ENCODE peak calls at places on chromosomes 3 and 15, in ten cellular contexts. D is ovary, R is suprapubic skin, L is A549, C is thyroid gland, Y is vagina, T is Peyer's patch, V is heart left ventricle, G is stomach, W is endothelial cell of umbilical vein. B is an unnamed sample.
A peak's percentile ranks its signal among the peaks of the same experiment; 100 is the strongest.

GRCh38 chr3:193782280-193782654 is 189.3 kb downstream of the OPA1 start:
- DNase-seq in R (no peak), C (peak; percentile 53), T (no peak), Y (no peak), L (peak; percentile 18), D (no peak), V (no peak), W (no peak), G (peak; percentile 77), B (no peak)

GRCh38 chr3:175743733-175744400 is 884.7 kb downstream of the NAALADL2 start:
- DNase-seq in W (no peak), T (no peak), R (no peak), C (no peak), V (no peak), G (no peak), L (peak; percentile 1), D (no peak), Y (no peak), B (no peak)

GRCh38 chr3:57385498-57385897 is 93.0 kb upstream of the ASB14 start:
- DNase-seq in Y (no peak), L (no peak), R (no peak), G (no peak), T (no peak), D (peak; percentile 48), V (no peak), W (no peak), C (no peak), B (peak; percentile 61)

GRCh38 chr3:196237203-196237602 is 20.9 kb downstream of the SLC51A start:
- DNase-seq in D (no peak), V (no peak), W (no peak), L (no peak), T (no peak), Y (no peak), G (no peak), C (no peak), R (no peak), B (no peak)

GRCh38 chr15:45205192-45205591 is 17.4 kb upstream of the SHF start:
- DNase-seq in R (no peak), G (peak; percentile 79), T (peak; percentile 84), C (peak; percentile 54), D (peak; percentile 22), Y (no peak), W (peak; percentile 33), L (peak; percentile 55), V (peak; percentile 60), B (peak; percentile 65)

GRCh38 chr15:28111552-28111951 is 12.4 kb upstream of the OCA2 start:
- DNase-seq in R (no peak), L (no peak), W (no peak), C (no peak), D (no peak), V (no peak), T (no peak), Y (peak; percentile 72), G (no peak), B (no peak)

GRCh38 chr3:66778107-66778506 is 220.0 kb upstream of the KBTBD8 start:
- DNase-seq in R (no peak), T (no peak), Y (no peak), G (no peak), D (no peak), L (no peak), V (no peak), C (no peak), W (no peak), B (no peak)

GRCh38 chr3:73508330-73508954 is 116.3 kb downstream of the PDZRN3 start:
- DNase-seq in Y (no peak), R (no peak), L (peak; percentile 30), V (no peak), G (peak; percentile 59), D (no peak), W (peak; percentile 43), T (peak; percentile 65), C (peak; percentile 41), B (no peak)

GRCh38 chr15:60708684-60709083 is 229.7 kb upstream of the ICE2 start:
- DNase-seq in R (no peak), Y (no peak), C (no peak), T (no peak), W (peak; percentile 89), G (no peak), V (no peak), D (no peak), L (no peak), B (no peak)

GRCh38 chr3:166013073-166013679 is 176.0 kb upstream of the BCHE start:
- DNase-seq in C (no peak), L (peak; percentile 3), G (no peak), D (no peak), V (no peak), Y (no peak), T (no peak), R (no peak), W (peak; percentile 32), B (no peak)

GRCh38 chr3:53680026-53680425 is 166.2 kb downstream of the CHDH start:
- DNase-seq in G (no peak), V (peak; percentile 48), R (no peak), T (no peak), Y (no peak), C (no peak), L (no peak), W (no peak), D (peak; percentile 47), B (no peak)

DNA sequence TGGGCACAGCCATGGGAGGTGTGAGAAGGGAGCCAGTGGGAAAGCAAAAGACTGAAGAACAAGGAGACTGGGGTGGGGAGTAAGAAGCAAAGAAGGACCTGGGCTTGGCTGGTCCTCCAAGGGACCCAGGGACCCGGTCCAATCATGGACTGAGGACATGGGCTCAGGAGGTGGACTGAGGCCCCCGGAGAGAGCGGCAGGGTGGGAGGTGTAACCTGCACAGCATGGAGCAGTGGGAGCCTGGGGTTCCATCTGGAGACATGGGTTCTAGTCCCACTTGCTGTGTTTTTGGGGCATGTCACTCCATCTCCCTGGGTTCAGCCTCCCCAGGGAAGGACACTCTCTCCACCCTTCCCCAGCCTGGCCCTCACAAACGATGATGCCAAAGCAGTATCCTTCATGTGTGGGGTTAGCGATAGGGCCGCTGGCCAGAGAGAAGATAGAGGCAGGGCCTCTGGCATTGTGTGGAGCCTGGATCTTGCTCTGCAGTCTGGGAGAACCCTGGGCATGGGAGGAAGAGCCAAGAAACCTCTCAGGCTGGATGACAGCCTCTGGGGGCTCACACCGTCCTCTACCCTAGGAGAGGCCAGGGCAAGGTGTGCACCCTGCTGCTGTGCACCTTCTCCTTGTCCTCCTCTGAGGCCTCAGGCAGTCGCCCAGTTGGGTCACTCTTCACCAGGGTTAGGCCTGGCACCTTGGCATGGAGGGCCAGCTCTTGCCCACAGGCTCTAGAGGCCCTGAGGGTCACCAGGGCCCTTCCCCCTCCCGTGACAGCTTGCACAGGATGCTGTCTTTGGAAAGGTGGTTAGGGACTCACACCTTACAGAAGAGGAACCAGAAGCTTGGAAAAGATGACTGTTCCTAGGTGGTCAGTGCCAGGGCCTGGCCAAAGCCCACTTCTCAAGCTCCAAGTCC is 26.0 kb downstream of the FBXW12 start:
- DNase-seq in C (no peak), W (no peak), V (no peak), D (peak; percentile 8), R (no peak), G (no peak), T (no peak), Y (no peak), L (no peak), B (no peak)
- TF ChIP-seq POLR2A in C (no peak), W (no peak), V (no peak), D (no peak), R (no peak), G (no peak), T (no peak), Y (no peak), L (no peak), B (no peak)

GRCh38 chr15:34161329-34161953 is 48.5 kb downstream of the KATNBL1 start:
- DNase-seq in G (no peak), L (peak; percentile 15), V (no peak), Y (no peak), D (no peak), C (no peak), T (no peak), W (no peak), R (no peak), B (no peak)
- H3K27ac ChIP-seq in G (no peak overlapping the region), L (no peak overlapping the region), V (no peak overlapping the region), Y (no peak overlapping the region), D (no peak overlapping the region), C (no peak overlapping the region), T (no peak overlapping the region), W (no peak overlapping the region), R (no peak overlapping the region), B (no peak overlapping the region)

DNA sequence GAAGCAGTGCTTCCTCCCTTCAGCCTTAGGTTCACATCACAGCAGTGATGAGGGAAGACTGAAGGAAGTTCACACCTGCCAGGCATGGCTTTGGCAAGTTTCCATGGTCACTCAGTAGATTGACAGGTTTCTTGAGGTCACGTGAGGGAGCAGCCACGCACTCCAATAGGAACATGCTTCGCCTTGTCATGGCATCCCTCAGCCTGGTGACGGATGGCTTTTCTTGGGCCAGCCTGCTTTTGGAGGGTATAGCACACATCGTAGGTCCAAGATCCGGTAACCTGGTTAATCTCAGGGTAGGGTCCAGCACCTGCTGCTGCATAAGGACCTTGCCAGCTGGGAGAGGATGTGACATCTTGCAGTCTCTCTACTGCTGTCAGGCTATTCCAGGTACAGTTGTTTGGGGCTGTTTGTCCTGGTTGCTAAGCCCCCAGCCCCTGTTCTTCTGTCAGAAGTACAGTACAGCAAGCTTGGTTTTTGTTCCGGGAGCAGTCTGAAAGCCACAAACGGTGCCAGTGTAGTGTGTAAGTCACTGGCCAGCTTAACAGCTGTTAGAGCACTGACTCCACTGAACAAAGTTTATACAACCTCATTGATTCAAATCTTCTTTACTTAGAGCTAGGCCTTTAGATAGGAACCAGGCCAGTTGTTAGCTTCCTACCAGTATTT is 42.3 kb downstream of the PSMD6 start:
- DNase-seq in V (no peak), W (no peak), R (no peak), T (no peak), G (no peak), L (no peak), Y (no peak), C (no peak), D (no peak), B (no peak)
- TF ChIP-seq POLR2A in V (no peak), W (no peak), R (no peak), T (no peak), G (no peak), L (no peak), Y (no peak), C (no peak), D (no peak), B (no peak)

DNA sequence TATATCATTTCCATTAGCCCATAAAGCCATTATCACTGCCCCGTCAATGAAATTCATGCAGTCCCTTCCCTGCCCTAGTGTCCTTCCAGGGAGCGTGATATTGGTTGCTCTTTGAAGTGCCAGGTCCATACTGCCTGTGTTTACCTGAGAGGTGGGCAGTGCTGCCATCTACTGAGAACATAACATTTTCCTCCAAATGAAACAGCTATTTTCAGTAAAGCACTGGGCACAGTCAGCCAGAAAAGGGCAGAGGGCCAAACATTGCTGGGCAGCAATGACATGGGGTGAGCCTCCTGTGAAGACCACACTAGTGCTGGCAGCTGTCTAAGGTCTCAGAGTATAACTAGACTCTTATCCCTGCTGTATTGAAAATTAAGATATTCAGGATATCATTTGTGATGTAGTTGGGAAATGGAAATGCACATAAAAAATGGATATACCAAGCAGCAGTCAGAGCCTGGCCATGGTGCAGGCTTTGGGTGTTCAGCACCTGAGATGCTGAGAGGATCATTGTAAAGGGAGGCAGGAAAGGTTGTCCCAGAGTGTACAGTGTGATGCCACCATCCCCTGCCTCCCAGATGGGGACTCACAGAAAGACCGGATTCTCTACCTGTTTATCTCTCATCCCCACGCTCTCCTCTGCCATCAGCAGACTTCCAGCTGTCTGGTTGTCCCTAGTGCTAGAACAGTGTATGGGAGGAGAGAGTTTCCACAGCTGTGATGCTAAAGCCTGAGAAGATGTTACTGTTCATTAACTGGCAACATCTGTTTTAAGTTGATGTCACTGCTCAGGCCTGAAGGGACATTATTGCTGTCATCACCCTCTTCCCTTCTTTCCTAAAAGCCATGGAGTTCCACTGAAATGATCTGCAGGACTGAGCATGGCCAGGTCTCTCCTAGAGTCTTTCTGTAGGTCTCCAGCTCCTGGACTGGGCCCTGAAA is 108.8 kb downstream of the ARNT2 start:
- DNase-seq in W (no peak), R (no peak), C (peak; percentile 66), T (no peak), V (no peak), Y (no peak), D (no peak), G (no peak), L (no peak), B (no peak)
- H3K27ac ChIP-seq in W (no peak overlapping the region), R (peak overlapping the region; percentile 72), C (no peak overlapping the region), T (no peak overlapping the region), V (no peak overlapping the region), Y (no peak overlapping the region), D (no peak overlapping the region), G (no peak overlapping the region), L (no peak overlapping the region), B (no peak overlapping the region)

B was measured in right lobe of liver.